ENCODE peak calls at places on chromosome 12, in four cellular contexts. Z is GDM1; O is CD4-positive, alpha-beta T cell; D is NCI-H1694 treated with DMSO at 0.1 percent for 48 hours. L is an unnamed sample.

GRCh38 chr12:107513184-107513583 is 172.4 kb upstream of the PWP1 start:
- DNase-seq in Z (no peak), D (no peak), O (no peak), L (no peak)

GRCh38 chr12:18462437-18462836 is 201.1 kb downstream of the PIK3C2G start:
- DNase-seq in Z (no peak), D (no peak), O (no peak), L (no peak)

GRCh38 chr12:122021822-122022392 is at the start of gene BCL7A:
- DNase-seq in D (peak), O (peak), Z (peak), L (no peak)

GRCh38 chr12:77767335-77767734 is 63.4 kb upstream of the NAV3 start:
- DNase-seq in D (no peak), Z (no peak), O (no peak), L (no peak)

GRCh38 chr12:104347374-104348075 is 44.0 kb downstream of the EID3 start:
- DNase-seq in O (no peak), D (no peak), Z (no peak), L (no peak)

GRCh38 chr12:14567311-14568195 is at the start of gene PLBD1:
- DNase-seq in D (no peak), Z (no peak), O (no peak), L (no peak)

GRCh38 chr12:75923964-75924666 is 107.5 kb downstream of the PHLDA1 start:
- DNase-seq in D (no peak), O (no peak), Z (no peak), L (no peak)

GRCh38 chr12:124835652-124836410 is 27.8 kb downstream of the SCARB1 start:
- DNase-seq in O (no peak), Z (no peak), D (no peak), L (no peak)

GRCh38 chr12:22409071-22409951 is 74.8 kb upstream of the ST8SIA1 start:
- DNase-seq in Z (no peak), O (peak), D (no peak), L (peak)

GRCh38 chr12:42421844-42422779 is 96.1 kb downstream of the PPHLN1 start:
- DNase-seq in O (no peak), Z (no peak), D (no peak), L (no peak)

GRCh38 chr12:50699940-50700339 is 64.0 kb upstream of the ATF1 start:
- DNase-seq in Z (no peak), O (no peak), D (no peak), L (no peak)

GRCh38 chr12:32765906-32766305 is 10.2 kb upstream of the YARS2 start:
- DNase-seq in Z (no peak), D (peak), O (no peak), L (no peak)

GRCh38 chr12:128916425-128916824 is 63.1 kb downstream of the GLT1D1 start:
- DNase-seq in O (no peak), D (no peak), Z (no peak), L (no peak)

GRCh38 chr12:104154806-104155205 is 16.8 kb upstream of the NFYB start:
- DNase-seq in D (no peak), Z (no peak), O (no peak), L (no peak)

GRCh38 chr12:123150804-123151678 is at the start of gene PITPNM2:
- DNase-seq in D (no peak), Z (peak), O (peak), L (peak)

GRCh38 chr12:33759279-33759678 is 263.0 kb upstream of the ALG10 start:
- DNase-seq in O (no peak), D (no peak), Z (no peak), L (no peak)

GRCh38 chr12:32248594-32249140 is 142.0 kb downstream of the BICD1 start:
- DNase-seq in D (no peak), Z (no peak), O (no peak), L (no peak)

GRCh38 chr12:49716546-49716945 is 9.3 kb upstream of the FMNL3 start:
- DNase-seq in Z (no peak), D (no peak), O (no peak), L (no peak)

GRCh38 chr12:99232324-99232723 is 415.2 kb upstream of the GARIN6 start:
- DNase-seq in Z (no peak), D (no peak), O (no peak), L (no peak)

GRCh38 chr12:91965781-91966180 is 179.9 kb downstream of the BTG1 start:
- DNase-seq in O (no peak), Z (no peak), D (no peak), L (no peak)

GRCh38 chr12:120822832-120823503 is 81.2 kb downstream of the SPPL3 start:
- DNase-seq in Z (no peak), D (no peak), O (no peak), L (no peak)

GRCh38 chr12:30646821-30647220 is 48.8 kb downstream of the IPO8 start:
- DNase-seq in O (no peak), D (no peak), Z (no peak), L (no peak)

L was measured in T-helper 1 cell.